ENCODE peak calls at places on chromosomes 7 and 10, in ten cellular contexts. One of them, this sample, is unnamed.

GRCh38 chr10:85513450-85513849 is 853.1 kb downstream of the GRID1 start:
- DNase-seq in mammary epithelial cell: no peak
- DNase-seq in breast epithelium: no peak
- DNase-seq in stomach: no peak
- DNase-seq in CD8-positive, alpha-beta T cell: no peak
- DNase-seq in heart left ventricle: no peak
- DNase-seq in heart right ventricle: no peak
- DNase-seq in OCI-LY7: no peak
- DNase-seq in AG04450: no peak
- DNase-seq in ovary: no peak
- DNase-seq in this sample: no peak

GRCh38 chr10:122646511-122647382 is 52.9 kb downstream of the C10orf120 start:
- DNase-seq in mammary epithelial cell: no peak
- DNase-seq in breast epithelium: no peak
- DNase-seq in stomach: no peak
- DNase-seq in CD8-positive, alpha-beta T cell: no peak
- DNase-seq in heart left ventricle: no peak
- DNase-seq in heart right ventricle: no peak
- DNase-seq in OCI-LY7: no peak
- DNase-seq in AG04450: no peak
- DNase-seq in ovary: no peak
- DNase-seq in this sample: no peak

GRCh38 chr7:154684651-154685563 is 318.0 kb downstream of the PAXIP1 start:
- DNase-seq in mammary epithelial cell: no peak
- DNase-seq in breast epithelium: no peak
- DNase-seq in stomach: no peak
- DNase-seq in CD8-positive, alpha-beta T cell: no peak
- DNase-seq in heart left ventricle: no peak
- DNase-seq in heart right ventricle: no peak
- DNase-seq in OCI-LY7: no peak
- DNase-seq in AG04450: no peak
- DNase-seq in ovary: no peak
- DNase-seq in this sample: no peak

GRCh38 chr7:979886-980571 is 3.0 kb upstream of the CYP2W1 start:
- DNase-seq in mammary epithelial cell: no peak
- DNase-seq in breast epithelium: no peak
- DNase-seq in stomach: no peak
- DNase-seq in CD8-positive, alpha-beta T cell: no peak
- DNase-seq in heart left ventricle: no peak
- DNase-seq in heart right ventricle: no peak
- DNase-seq in OCI-LY7: peak; percentile 96
- DNase-seq in AG04450: no peak
- DNase-seq in ovary: no peak
- DNase-seq in this sample: no peak

GRCh38 chr10:102121739-102122372 is 1.7 kb upstream of the LDB1 start:
- DNase-seq in mammary epithelial cell: no peak
- DNase-seq in breast epithelium: peak; percentile 63
- DNase-seq in stomach: no peak
- DNase-seq in CD8-positive, alpha-beta T cell: no peak
- DNase-seq in heart left ventricle: peak; percentile 49
- DNase-seq in heart right ventricle: no peak
- DNase-seq in OCI-LY7: no peak
- DNase-seq in AG04450: peak; percentile 58
- DNase-seq in ovary: peak; percentile 81
- DNase-seq in this sample: no peak

GRCh38 chr7:95509199-95509598 is 23.5 kb downstream of the ASB4 start:
- DNase-seq in mammary epithelial cell: peak; percentile 31
- DNase-seq in breast epithelium: no peak
- DNase-seq in stomach: no peak
- DNase-seq in CD8-positive, alpha-beta T cell: no peak
- DNase-seq in heart left ventricle: no peak
- DNase-seq in heart right ventricle: no peak
- DNase-seq in OCI-LY7: peak; percentile 1
- DNase-seq in AG04450: no peak
- DNase-seq in ovary: no peak
- DNase-seq in this sample: peak; percentile 31

GRCh38 chr7:155351120-155351870 is 53.6 kb downstream of the INSIG1 start:
- DNase-seq in mammary epithelial cell: no peak
- DNase-seq in breast epithelium: no peak
- DNase-seq in stomach: no peak
- DNase-seq in CD8-positive, alpha-beta T cell: no peak
- DNase-seq in heart left ventricle: no peak
- DNase-seq in heart right ventricle: no peak
- DNase-seq in OCI-LY7: no peak
- DNase-seq in AG04450: no peak
- DNase-seq in ovary: no peak
- DNase-seq in this sample: no peak

GRCh38 chr10:46552526-46553237 is 3.8 kb downstream of the GPRIN2 start:
- DNase-seq in mammary epithelial cell: no peak
- DNase-seq in breast epithelium: no peak
- DNase-seq in stomach: peak; percentile 24
- DNase-seq in CD8-positive, alpha-beta T cell: peak; percentile 10
- DNase-seq in heart left ventricle: no peak
- DNase-seq in heart right ventricle: no peak
- DNase-seq in OCI-LY7: no peak
- DNase-seq in AG04450: no peak
- DNase-seq in ovary: no peak
- DNase-seq in this sample: no peak

GRCh38 chr7:114087674-114088539 is 169.1 kb upstream of the PPP1R3A start:
- DNase-seq in mammary epithelial cell: no peak
- DNase-seq in breast epithelium: no peak
- DNase-seq in stomach: no peak
- DNase-seq in CD8-positive, alpha-beta T cell: no peak
- DNase-seq in heart left ventricle: no peak
- DNase-seq in heart right ventricle: no peak
- DNase-seq in OCI-LY7: no peak
- DNase-seq in AG04450: no peak
- DNase-seq in ovary: no peak
- DNase-seq in this sample: no peak

GRCh38 chr10:8331896-8332729 is 277.6 kb downstream of the GATA3 start:
- DNase-seq in mammary epithelial cell: peak; percentile 86
- DNase-seq in breast epithelium: peak; percentile 45
- DNase-seq in stomach: peak; percentile 58
- DNase-seq in CD8-positive, alpha-beta T cell: peak; percentile 88
- DNase-seq in heart left ventricle: peak; percentile 32
- DNase-seq in heart right ventricle: peak; percentile 46
- DNase-seq in OCI-LY7: no peak
- DNase-seq in AG04450: no peak
- DNase-seq in ovary: no peak
- DNase-seq in this sample: peak; percentile 44

GRCh38 chr10:37566336-37566735 is 291.1 kb downstream of the ZNF248 start:
- DNase-seq in mammary epithelial cell: no peak
- DNase-seq in breast epithelium: no peak
- DNase-seq in stomach: no peak
- DNase-seq in CD8-positive, alpha-beta T cell: no peak
- DNase-seq in heart left ventricle: no peak
- DNase-seq in heart right ventricle: no peak
- DNase-seq in OCI-LY7: no peak
- DNase-seq in AG04450: no peak
- DNase-seq in ovary: no peak
- DNase-seq in this sample: no peak
- H3K27ac ChIP-seq in mammary epithelial cell: no peak overlapping the region
- H3K27ac ChIP-seq in breast epithelium: no peak overlapping the region
- H3K27ac ChIP-seq in stomach: no peak overlapping the region
- H3K27ac ChIP-seq in CD8-positive, alpha-beta T cell: no peak overlapping the region
- H3K27ac ChIP-seq in heart left ventricle: no peak overlapping the region
- H3K27ac ChIP-seq in heart right ventricle: no peak overlapping the region
- H3K27ac ChIP-seq in OCI-LY7: no peak overlapping the region
- H3K27ac ChIP-seq in AG04450: no peak overlapping the region
- H3K27ac ChIP-seq in ovary: no peak overlapping the region
- H3K27ac ChIP-seq in this sample: no peak overlapping the region

GRCh38 chr7:24980695-24981543 is 941 bp upstream of the OSBPL3 start:
- DNase-seq in mammary epithelial cell: peak; percentile 57
- DNase-seq in breast epithelium: no peak
- DNase-seq in stomach: peak; percentile 51
- DNase-seq in CD8-positive, alpha-beta T cell: no peak
- DNase-seq in heart left ventricle: peak; percentile 21
- DNase-seq in heart right ventricle: peak; percentile 18
- DNase-seq in OCI-LY7: peak; percentile 71
- DNase-seq in AG04450: no peak
- DNase-seq in ovary: peak; percentile 38
- DNase-seq in this sample: peak; percentile 39

GRCh38 chr7:24979470-24979862 is 512 bp downstream of the OSBPL3 start:
- DNase-seq in mammary epithelial cell: peak; percentile 80
- DNase-seq in breast epithelium: no peak
- DNase-seq in stomach: peak; percentile 78
- DNase-seq in CD8-positive, alpha-beta T cell: peak; percentile 79
- DNase-seq in heart left ventricle: peak; percentile 65
- DNase-seq in heart right ventricle: peak; percentile 64
- DNase-seq in OCI-LY7: peak; percentile 89
- DNase-seq in AG04450: no peak
- DNase-seq in ovary: peak; percentile 72
- DNase-seq in this sample: peak; percentile 9

GRCh38 chr7:24981544-24981951 is 1.6 kb upstream of the OSBPL3 start:
- DNase-seq in mammary epithelial cell: peak; percentile 78
- DNase-seq in breast epithelium: peak; percentile 41
- DNase-seq in stomach: peak; percentile 62
- DNase-seq in CD8-positive, alpha-beta T cell: peak; percentile 42
- DNase-seq in heart left ventricle: peak; percentile 46
- DNase-seq in heart right ventricle: peak; percentile 41
- DNase-seq in OCI-LY7: peak; percentile 27
- DNase-seq in AG04450: no peak
- DNase-seq in ovary: peak; percentile 51
- DNase-seq in this sample: peak; percentile 90

GRCh38 chr7:24979863-24980694 is at the start of gene OSBPL3:
- DNase-seq in mammary epithelial cell: peak; percentile 94
- DNase-seq in breast epithelium: peak; percentile 91
- DNase-seq in stomach: peak; percentile 95
- DNase-seq in CD8-positive, alpha-beta T cell: peak; percentile 95
- DNase-seq in heart left ventricle: peak; percentile 96
- DNase-seq in heart right ventricle: peak; percentile 94
- DNase-seq in OCI-LY7: peak; percentile 97
- DNase-seq in AG04450: peak; percentile 91
- DNase-seq in ovary: peak; percentile 96
- DNase-seq in this sample: peak; percentile 98

GRCh38 chr7:24982917-24983316 is 2.9 kb upstream of the OSBPL3 start:
- DNase-seq in mammary epithelial cell: no peak
- DNase-seq in breast epithelium: no peak
- DNase-seq in stomach: no peak
- DNase-seq in CD8-positive, alpha-beta T cell: no peak
- DNase-seq in heart left ventricle: no peak
- DNase-seq in heart right ventricle: no peak
- DNase-seq in OCI-LY7: no peak
- DNase-seq in AG04450: no peak
- DNase-seq in ovary: no peak
- DNase-seq in this sample: no peak
- TF ChIP-seq CTCF in mammary epithelial cell: peak; percentile 46
- TF ChIP-seq CTCF in breast epithelium: no peak
- TF ChIP-seq CTCF in stomach: no peak
- TF ChIP-seq CTCF in CD8-positive, alpha-beta T cell: no peak
- TF ChIP-seq CTCF in heart left ventricle: peak; percentile 4
- TF ChIP-seq CTCF in heart right ventricle: no peak
- TF ChIP-seq CTCF in OCI-LY7: peak; percentile 77
- TF ChIP-seq CTCF in AG04450: peak; percentile 42
- TF ChIP-seq CTCF in ovary: no peak
- TF ChIP-seq CTCF in this sample: no peak

GRCh38 chr7:97006951-97007861 is 1.9 kb downstream of the DLX6 start:
- DNase-seq in mammary epithelial cell: no peak
- DNase-seq in breast epithelium: no peak
- DNase-seq in stomach: no peak
- DNase-seq in CD8-positive, alpha-beta T cell: no peak
- DNase-seq in heart left ventricle: no peak
- DNase-seq in heart right ventricle: no peak
- DNase-seq in OCI-LY7: no peak
- DNase-seq in AG04450: no peak
- DNase-seq in ovary: no peak
- DNase-seq in this sample: no peak
- H3K4me3 ChIP-seq in mammary epithelial cell: no peak overlapping the region
- H3K4me3 ChIP-seq in breast epithelium: no peak overlapping the region
- H3K4me3 ChIP-seq in stomach: peak overlapping the region; percentile 49
- H3K4me3 ChIP-seq in CD8-positive, alpha-beta T cell: no peak overlapping the region
- H3K4me3 ChIP-seq in heart left ventricle: no peak overlapping the region
- H3K4me3 ChIP-seq in heart right ventricle: no peak overlapping the region
- H3K4me3 ChIP-seq in OCI-LY7: no peak overlapping the region
- H3K4me3 ChIP-seq in AG04450: no peak overlapping the region
- H3K4me3 ChIP-seq in ovary: no peak overlapping the region
- H3K4me3 ChIP-seq in this sample: peak overlapping the region; percentile 36

GRCh38 chr10:63213489-63213888 is 80.4 kb downstream of the NRBF2 start:
- DNase-seq in mammary epithelial cell: no peak
- DNase-seq in breast epithelium: no peak
- DNase-seq in stomach: no peak
- DNase-seq in CD8-positive, alpha-beta T cell: no peak
- DNase-seq in heart left ventricle: no peak
- DNase-seq in heart right ventricle: no peak
- DNase-seq in OCI-LY7: no peak
- DNase-seq in AG04450: no peak
- DNase-seq in ovary: no peak
- DNase-seq in this sample: no peak

GRCh38 chr10:63208981-63209380 is 75.9 kb downstream of the NRBF2 start:
- DNase-seq in mammary epithelial cell: no peak
- DNase-seq in breast epithelium: no peak
- DNase-seq in stomach: no peak
- DNase-seq in CD8-positive, alpha-beta T cell: no peak
- DNase-seq in heart left ventricle: no peak
- DNase-seq in heart right ventricle: no peak
- DNase-seq in OCI-LY7: no peak
- DNase-seq in AG04450: no peak
- DNase-seq in ovary: no peak
- DNase-seq in this sample: no peak

GRCh38 chr10:63209703-63210102 is 76.6 kb downstream of the NRBF2 start:
- DNase-seq in mammary epithelial cell: no peak
- DNase-seq in breast epithelium: no peak
- DNase-seq in stomach: no peak
- DNase-seq in CD8-positive, alpha-beta T cell: no peak
- DNase-seq in heart left ventricle: no peak
- DNase-seq in heart right ventricle: no peak
- DNase-seq in OCI-LY7: no peak
- DNase-seq in AG04450: no peak
- DNase-seq in ovary: no peak
- DNase-seq in this sample: no peak

GRCh38 chr10:63206997-63207952 is 74.1 kb downstream of the NRBF2 start:
- DNase-seq in mammary epithelial cell: peak; percentile 62
- DNase-seq in breast epithelium: no peak
- DNase-seq in stomach: no peak
- DNase-seq in CD8-positive, alpha-beta T cell: no peak
- DNase-seq in heart left ventricle: peak; percentile 40
- DNase-seq in heart right ventricle: no peak
- DNase-seq in OCI-LY7: peak; percentile 10
- DNase-seq in AG04450: peak; percentile 55
- DNase-seq in ovary: peak; percentile 49
- DNase-seq in this sample: no peak

DNA sequence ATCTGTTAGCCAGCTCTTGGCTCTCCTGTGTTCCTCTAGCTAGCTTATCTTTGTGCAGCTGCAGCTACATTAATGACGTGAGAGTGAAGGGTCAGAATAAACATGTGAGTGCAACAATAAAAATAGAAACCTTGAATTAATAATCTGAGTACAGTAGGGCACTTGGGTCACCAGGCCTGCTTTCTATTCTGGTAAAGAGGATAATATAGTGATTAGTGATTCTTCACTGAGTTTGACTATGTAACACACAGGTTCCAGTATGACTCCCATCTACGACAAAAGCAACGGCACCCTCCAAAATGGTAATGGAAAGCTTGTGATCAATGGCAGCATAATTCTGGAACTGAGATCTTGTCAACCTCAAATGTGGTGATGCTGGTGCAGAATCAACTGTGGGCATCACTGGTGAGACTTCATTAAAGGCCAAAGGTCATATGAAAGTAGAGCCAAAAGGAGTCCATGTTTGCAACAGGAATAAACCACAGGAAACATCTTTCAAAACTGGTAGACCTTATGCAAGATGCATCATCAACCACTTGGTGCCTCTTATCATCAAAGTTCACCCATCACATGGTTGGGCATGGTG is 77.6 kb downstream of the NRBF2 start:
- DNase-seq in mammary epithelial cell: no peak
- DNase-seq in breast epithelium: no peak
- DNase-seq in stomach: no peak
- DNase-seq in CD8-positive, alpha-beta T cell: no peak
- DNase-seq in heart left ventricle: no peak
- DNase-seq in heart right ventricle: no peak
- DNase-seq in OCI-LY7: no peak
- DNase-seq in AG04450: no peak
- DNase-seq in ovary: no peak
- DNase-seq in this sample: no peak
- H3K27ac ChIP-seq in mammary epithelial cell: no peak overlapping the region
- H3K27ac ChIP-seq in breast epithelium: no peak overlapping the region
- H3K27ac ChIP-seq in stomach: no peak overlapping the region
- H3K27ac ChIP-seq in CD8-positive, alpha-beta T cell: no peak overlapping the region
- H3K27ac ChIP-seq in heart left ventricle: peak overlapping the region; percentile 6
- H3K27ac ChIP-seq in heart right ventricle: peak overlapping the region; percentile 24
- H3K27ac ChIP-seq in OCI-LY7: no peak overlapping the region
- H3K27ac ChIP-seq in AG04450: no peak overlapping the region
- H3K27ac ChIP-seq in ovary: no peak overlapping the region
- H3K27ac ChIP-seq in this sample: no peak overlapping the region

This sample was measured in dorsolateral prefrontal cortex.